ENCODE peak calls at places on chromosomes 11 and 22, in nine cellular contexts. One of them, this sample, is unnamed.

GRCh38 chr11:26286472-26287066 is 45.4 kb upstream of the ANO3 start:
- DNase-seq in AML-193: peak
- DNase-seq in NCI-H446: no peak
- DNase-seq in CD8-positive, alpha-beta memory T cell: no peak
- DNase-seq in T-helper 2 cell: no peak
- DNase-seq in fibroblast of lung: peak
- DNase-seq in ELF-1: peak
- DNase-seq in activated CD4-positive, alpha-beta memory T cell treated with anti-CD3 and anti-CD28 coated beads for 36 hours: no peak
- DNase-seq in amygdala: no peak
- DNase-seq in this sample: peak

GRCh38 chr11:117953029-117953671 is 23.9 kb upstream of the TMPRSS13 start:
- DNase-seq in activated CD4-positive, alpha-beta memory T cell treated with anti-CD3 and anti-CD28 coated beads for 36 hours: no peak
- DNase-seq in ELF-1: no peak
- DNase-seq in fibroblast of lung: no peak
- DNase-seq in AML-193: peak
- DNase-seq in T-helper 2 cell: no peak
- DNase-seq in amygdala: no peak
- DNase-seq in CD8-positive, alpha-beta memory T cell: no peak
- DNase-seq in NCI-H446: no peak
- DNase-seq in this sample: no peak

GRCh38 chr11:78219493-78220217 is 30.9 kb downstream of the USP35 start:
- DNase-seq in amygdala: no peak
- DNase-seq in T-helper 2 cell: no peak
- DNase-seq in AML-193: no peak
- DNase-seq in fibroblast of lung: no peak
- DNase-seq in CD8-positive, alpha-beta memory T cell: no peak
- DNase-seq in NCI-H446: no peak
- DNase-seq in activated CD4-positive, alpha-beta memory T cell treated with anti-CD3 and anti-CD28 coated beads for 36 hours: no peak
- DNase-seq in ELF-1: no peak
- DNase-seq in this sample: no peak

GRCh38 chr11:251550-251949 is 14.8 kb downstream of the PSMD13 start:
- DNase-seq in NCI-H446: no peak
- DNase-seq in T-helper 2 cell: no peak
- DNase-seq in amygdala: no peak
- DNase-seq in CD8-positive, alpha-beta memory T cell: no peak
- DNase-seq in fibroblast of lung: no peak
- DNase-seq in ELF-1: no peak
- DNase-seq in activated CD4-positive, alpha-beta memory T cell treated with anti-CD3 and anti-CD28 coated beads for 36 hours: no peak
- DNase-seq in AML-193: no peak
- DNase-seq in this sample: no peak

GRCh38 chr11:109641549-109641948 is 219.6 kb downstream of the C11orf87 start:
- DNase-seq in CD8-positive, alpha-beta memory T cell: no peak
- DNase-seq in amygdala: no peak
- DNase-seq in T-helper 2 cell: no peak
- DNase-seq in AML-193: no peak
- DNase-seq in activated CD4-positive, alpha-beta memory T cell treated with anti-CD3 and anti-CD28 coated beads for 36 hours: no peak
- DNase-seq in fibroblast of lung: peak
- DNase-seq in ELF-1: peak
- DNase-seq in NCI-H446: no peak
- DNase-seq in this sample: peak

GRCh38 chr22:24140357-24140756 is 40.9 kb upstream of the SUSD2 start:
- DNase-seq in NCI-H446: no peak
- DNase-seq in AML-193: peak
- DNase-seq in T-helper 2 cell: no peak
- DNase-seq in activated CD4-positive, alpha-beta memory T cell treated with anti-CD3 and anti-CD28 coated beads for 36 hours: no peak
- DNase-seq in fibroblast of lung: peak
- DNase-seq in CD8-positive, alpha-beta memory T cell: no peak
- DNase-seq in amygdala: peak
- DNase-seq in ELF-1: no peak
- DNase-seq in this sample: no peak

GRCh38 chr11:56089697-56090096 is 3.4 kb upstream of the OR8I2 start:
- DNase-seq in amygdala: no peak
- DNase-seq in AML-193: no peak
- DNase-seq in ELF-1: no peak
- DNase-seq in activated CD4-positive, alpha-beta memory T cell treated with anti-CD3 and anti-CD28 coated beads for 36 hours: no peak
- DNase-seq in T-helper 2 cell: no peak
- DNase-seq in CD8-positive, alpha-beta memory T cell: no peak
- DNase-seq in NCI-H446: no peak
- DNase-seq in fibroblast of lung: no peak
- DNase-seq in this sample: no peak

GRCh38 chr11:2511421-2512369 is 66.9 kb downstream of the KCNQ1 start:
- DNase-seq in ELF-1: no peak
- DNase-seq in NCI-H446: no peak
- DNase-seq in amygdala: no peak
- DNase-seq in AML-193: no peak
- DNase-seq in T-helper 2 cell: peak
- DNase-seq in activated CD4-positive, alpha-beta memory T cell treated with anti-CD3 and anti-CD28 coated beads for 36 hours: peak
- DNase-seq in CD8-positive, alpha-beta memory T cell: no peak
- DNase-seq in fibroblast of lung: no peak
- DNase-seq in this sample: peak

This sample was measured in neural progenitor cell.